ENCODE peak calls at places on chromosomes 3 and 15, in eight cellular contexts. One of them, this sample, is unnamed.

GRCh38 chr15:92883643-92884458 is 16.3 kb upstream of the CHD2 start:
- DNase-seq in psoas muscle: no peak
- DNase-seq in astrocyte: peak
- DNase-seq in neural progenitor cell: no peak
- DNase-seq in left ventricle myocardium inferior: no peak
- DNase-seq in ascending aorta: no peak
- DNase-seq in cardiac fibroblast: peak
- DNase-seq in fibroblast of the aortic adventitia: peak
- DNase-seq in this sample: no peak

GRCh38 chr3:113222412-113223086 is 11.2 kb downstream of the BOC start:
- DNase-seq in psoas muscle: no peak
- DNase-seq in astrocyte: no peak
- DNase-seq in neural progenitor cell: no peak
- DNase-seq in left ventricle myocardium inferior: no peak
- DNase-seq in ascending aorta: no peak
- DNase-seq in cardiac fibroblast: no peak
- DNase-seq in fibroblast of the aortic adventitia: no peak
- DNase-seq in this sample: no peak

GRCh38 chr3:64691051-64691450 is 3.3 kb upstream of the ADAMTS9 start:
- DNase-seq in psoas muscle: peak
- DNase-seq in astrocyte: peak
- DNase-seq in neural progenitor cell: no peak
- DNase-seq in left ventricle myocardium inferior: no peak
- DNase-seq in ascending aorta: no peak
- DNase-seq in cardiac fibroblast: peak
- DNase-seq in fibroblast of the aortic adventitia: peak
- DNase-seq in this sample: no peak

GRCh38 chr15:100206643-100207042 is 135.1 kb downstream of the ADAMTS17 start:
- DNase-seq in psoas muscle: no peak
- DNase-seq in astrocyte: no peak
- DNase-seq in neural progenitor cell: no peak
- DNase-seq in left ventricle myocardium inferior: no peak
- DNase-seq in ascending aorta: no peak
- DNase-seq in cardiac fibroblast: no peak
- DNase-seq in fibroblast of the aortic adventitia: no peak
- DNase-seq in this sample: no peak

GRCh38 chr3:50415813-50416212 is 56.5 kb upstream of the TMEM115 start:
- DNase-seq in psoas muscle: no peak
- DNase-seq in astrocyte: no peak
- DNase-seq in neural progenitor cell: no peak
- DNase-seq in left ventricle myocardium inferior: no peak
- DNase-seq in ascending aorta: no peak
- DNase-seq in cardiac fibroblast: no peak
- DNase-seq in fibroblast of the aortic adventitia: no peak
- DNase-seq in this sample: no peak

GRCh38 chr3:149340310-149340933 is 7.0 kb upstream of the TM4SF18 start:
- DNase-seq in psoas muscle: no peak
- DNase-seq in astrocyte: peak
- DNase-seq in neural progenitor cell: no peak
- DNase-seq in left ventricle myocardium inferior: no peak
- DNase-seq in ascending aorta: no peak
- DNase-seq in cardiac fibroblast: peak
- DNase-seq in fibroblast of the aortic adventitia: no peak
- DNase-seq in this sample: no peak

GRCh38 chr3:126083511-126083912 is 412 bp downstream of the SLC41A3 start:
- DNase-seq in psoas muscle: peak
- DNase-seq in astrocyte: peak
- DNase-seq in neural progenitor cell: peak
- DNase-seq in left ventricle myocardium inferior: peak
- DNase-seq in ascending aorta: no peak
- DNase-seq in cardiac fibroblast: peak
- DNase-seq in fibroblast of the aortic adventitia: peak
- DNase-seq in this sample: peak

GRCh38 chr15:78695046-78695671 is 54.1 kb upstream of the CHRNB4 start:
- DNase-seq in psoas muscle: no peak
- DNase-seq in astrocyte: no peak
- DNase-seq in neural progenitor cell: no peak
- DNase-seq in left ventricle myocardium inferior: no peak
- DNase-seq in ascending aorta: no peak
- DNase-seq in cardiac fibroblast: no peak
- DNase-seq in fibroblast of the aortic adventitia: no peak
- DNase-seq in this sample: no peak

GRCh38 chr3:158152186-158152585 is 42.3 kb downstream of the RSRC1 start:
- DNase-seq in psoas muscle: no peak
- DNase-seq in astrocyte: peak
- DNase-seq in neural progenitor cell: no peak
- DNase-seq in left ventricle myocardium inferior: no peak
- DNase-seq in ascending aorta: no peak
- DNase-seq in cardiac fibroblast: peak
- DNase-seq in fibroblast of the aortic adventitia: peak
- DNase-seq in this sample: no peak

GRCh38 chr3:169556909-169557308 is 106.6 kb downstream of the MECOM start:
- DNase-seq in psoas muscle: no peak
- DNase-seq in astrocyte: no peak
- DNase-seq in neural progenitor cell: no peak
- DNase-seq in left ventricle myocardium inferior: no peak
- DNase-seq in ascending aorta: no peak
- DNase-seq in cardiac fibroblast: no peak
- DNase-seq in fibroblast of the aortic adventitia: no peak
- DNase-seq in this sample: no peak

GRCh38 chr3:9226326-9226725 is 23.1 kb downstream of the SRGAP3 start:
- DNase-seq in psoas muscle: no peak
- DNase-seq in astrocyte: peak
- DNase-seq in neural progenitor cell: no peak
- DNase-seq in left ventricle myocardium inferior: no peak
- DNase-seq in ascending aorta: no peak
- DNase-seq in cardiac fibroblast: peak
- DNase-seq in fibroblast of the aortic adventitia: peak
- DNase-seq in this sample: no peak

GRCh38 chr3:5841609-5842008 is 654.1 kb downstream of the EDEM1 start:
- DNase-seq in psoas muscle: no peak
- DNase-seq in astrocyte: no peak
- DNase-seq in neural progenitor cell: no peak
- DNase-seq in left ventricle myocardium inferior: no peak
- DNase-seq in ascending aorta: no peak
- DNase-seq in cardiac fibroblast: no peak
- DNase-seq in fibroblast of the aortic adventitia: no peak
- DNase-seq in this sample: no peak

GRCh38 chr3:57145852-57146251 is 19.3 kb downstream of the IL17RD start:
- DNase-seq in psoas muscle: no peak
- DNase-seq in astrocyte: no peak
- DNase-seq in neural progenitor cell: no peak
- DNase-seq in left ventricle myocardium inferior: no peak
- DNase-seq in ascending aorta: no peak
- DNase-seq in cardiac fibroblast: no peak
- DNase-seq in fibroblast of the aortic adventitia: no peak
- DNase-seq in this sample: no peak

GRCh38 chr3:16686679-16687078 is 81.5 kb upstream of the DAZL start:
- DNase-seq in psoas muscle: no peak
- DNase-seq in astrocyte: no peak
- DNase-seq in neural progenitor cell: no peak
- DNase-seq in left ventricle myocardium inferior: no peak
- DNase-seq in ascending aorta: no peak
- DNase-seq in cardiac fibroblast: no peak
- DNase-seq in fibroblast of the aortic adventitia: no peak
- DNase-seq in this sample: no peak

DNA sequence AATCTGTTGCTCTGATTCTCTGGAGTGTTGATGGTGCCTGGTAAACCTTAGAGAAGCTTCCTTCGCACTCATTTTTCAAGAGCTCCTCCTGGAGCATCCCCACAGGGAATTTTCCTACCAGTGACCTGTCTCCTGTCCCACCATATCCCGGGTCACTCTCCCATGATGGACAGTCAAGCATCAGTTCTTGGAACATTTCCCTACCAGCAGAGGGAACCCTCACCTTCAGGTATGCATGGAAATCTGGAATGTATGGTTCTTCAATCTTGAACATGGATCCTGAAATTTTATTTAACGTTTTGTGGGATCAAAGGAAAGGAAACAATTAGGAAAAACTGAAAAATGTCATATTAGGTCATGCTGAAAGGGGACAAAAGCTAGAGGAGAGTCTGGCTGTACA is 153.8 kb downstream of the SPATA16 start:
- DNase-seq in psoas muscle: no peak
- DNase-seq in astrocyte: no peak
- DNase-seq in neural progenitor cell: peak
- DNase-seq in left ventricle myocardium inferior: no peak
- DNase-seq in ascending aorta: no peak
- DNase-seq in cardiac fibroblast: peak
- DNase-seq in fibroblast of the aortic adventitia: no peak
- DNase-seq in this sample: no peak
- TF ChIP-seq CTCF in psoas muscle: no peak
- TF ChIP-seq CTCF in astrocyte: peak
- TF ChIP-seq CTCF in neural progenitor cell: peak
- TF ChIP-seq CTCF in left ventricle myocardium inferior: peak
- TF ChIP-seq CTCF in ascending aorta: no peak
- TF ChIP-seq CTCF in cardiac fibroblast: no peak
- TF ChIP-seq CTCF in fibroblast of the aortic adventitia: no peak
- TF ChIP-seq CTCF in this sample: peak

GRCh38 chr3:33167284-33167683 is 51.3 kb downstream of the SUSD5 start:
- DNase-seq in psoas muscle: no peak
- DNase-seq in astrocyte: no peak
- DNase-seq in neural progenitor cell: no peak
- DNase-seq in left ventricle myocardium inferior: no peak
- DNase-seq in ascending aorta: no peak
- DNase-seq in cardiac fibroblast: no peak
- DNase-seq in fibroblast of the aortic adventitia: no peak
- DNase-seq in this sample: no peak

GRCh38 chr3:33170531-33170930 is 48.1 kb downstream of the SUSD5 start:
- DNase-seq in psoas muscle: no peak
- DNase-seq in astrocyte: no peak
- DNase-seq in neural progenitor cell: no peak
- DNase-seq in left ventricle myocardium inferior: no peak
- DNase-seq in ascending aorta: no peak
- DNase-seq in cardiac fibroblast: no peak
- DNase-seq in fibroblast of the aortic adventitia: no peak
- DNase-seq in this sample: peak

GRCh38 chr3:33166095-33166494 is 52.3 kb downstream of the CRTAP start:
- DNase-seq in psoas muscle: no peak
- DNase-seq in astrocyte: no peak
- DNase-seq in neural progenitor cell: no peak
- DNase-seq in left ventricle myocardium inferior: no peak
- DNase-seq in ascending aorta: no peak
- DNase-seq in cardiac fibroblast: no peak
- DNase-seq in fibroblast of the aortic adventitia: no peak
- DNase-seq in this sample: no peak

GRCh38 chr3:33165372-33165771 is 51.6 kb downstream of the CRTAP start:
- DNase-seq in psoas muscle: no peak
- DNase-seq in astrocyte: no peak
- DNase-seq in neural progenitor cell: no peak
- DNase-seq in left ventricle myocardium inferior: no peak
- DNase-seq in ascending aorta: no peak
- DNase-seq in cardiac fibroblast: no peak
- DNase-seq in fibroblast of the aortic adventitia: no peak
- DNase-seq in this sample: no peak

DNA sequence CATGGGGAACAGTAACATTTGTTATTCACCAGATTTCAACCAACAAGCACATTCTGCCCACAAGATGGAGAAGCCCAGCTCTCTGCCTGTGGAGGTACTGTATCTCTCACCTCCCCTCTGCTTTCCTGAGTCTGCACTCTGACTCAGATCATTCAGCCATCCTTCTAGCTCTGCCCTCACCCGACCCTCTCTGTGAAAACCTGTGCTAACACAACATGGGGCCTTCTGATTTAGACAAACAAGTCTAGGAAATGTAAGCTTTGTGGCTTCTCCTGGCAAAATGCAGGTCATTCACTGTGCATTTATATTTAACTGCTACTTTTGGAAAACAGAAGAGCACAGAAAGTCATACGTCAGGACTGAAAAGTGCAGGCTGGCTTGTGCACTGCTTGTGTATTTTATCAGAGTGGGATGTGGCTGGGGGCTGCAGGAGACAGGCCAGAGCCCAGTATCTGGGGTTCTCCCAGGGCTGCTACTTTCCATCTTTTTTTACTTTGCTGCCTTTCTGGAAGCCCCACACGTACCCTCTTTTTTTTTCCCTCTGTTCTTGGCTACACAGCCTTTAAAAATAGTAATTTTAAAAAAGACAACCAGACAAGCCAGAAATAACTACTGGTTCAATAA is 50.8 kb downstream of the SUSD5 start:
- DNase-seq in psoas muscle: no peak
- DNase-seq in astrocyte: peak
- DNase-seq in neural progenitor cell: no peak
- DNase-seq in left ventricle myocardium inferior: no peak
- DNase-seq in ascending aorta: no peak
- DNase-seq in cardiac fibroblast: no peak
- DNase-seq in fibroblast of the aortic adventitia: no peak
- DNase-seq in this sample: no peak
- TF ChIP-seq CTCF in psoas muscle: no peak
- TF ChIP-seq CTCF in astrocyte: no peak
- TF ChIP-seq CTCF in neural progenitor cell: no peak
- TF ChIP-seq CTCF in left ventricle myocardium inferior: no peak
- TF ChIP-seq CTCF in ascending aorta: no peak
- TF ChIP-seq CTCF in cardiac fibroblast: no peak
- TF ChIP-seq CTCF in fibroblast of the aortic adventitia: no peak
- TF ChIP-seq CTCF in this sample: no peak

DNA sequence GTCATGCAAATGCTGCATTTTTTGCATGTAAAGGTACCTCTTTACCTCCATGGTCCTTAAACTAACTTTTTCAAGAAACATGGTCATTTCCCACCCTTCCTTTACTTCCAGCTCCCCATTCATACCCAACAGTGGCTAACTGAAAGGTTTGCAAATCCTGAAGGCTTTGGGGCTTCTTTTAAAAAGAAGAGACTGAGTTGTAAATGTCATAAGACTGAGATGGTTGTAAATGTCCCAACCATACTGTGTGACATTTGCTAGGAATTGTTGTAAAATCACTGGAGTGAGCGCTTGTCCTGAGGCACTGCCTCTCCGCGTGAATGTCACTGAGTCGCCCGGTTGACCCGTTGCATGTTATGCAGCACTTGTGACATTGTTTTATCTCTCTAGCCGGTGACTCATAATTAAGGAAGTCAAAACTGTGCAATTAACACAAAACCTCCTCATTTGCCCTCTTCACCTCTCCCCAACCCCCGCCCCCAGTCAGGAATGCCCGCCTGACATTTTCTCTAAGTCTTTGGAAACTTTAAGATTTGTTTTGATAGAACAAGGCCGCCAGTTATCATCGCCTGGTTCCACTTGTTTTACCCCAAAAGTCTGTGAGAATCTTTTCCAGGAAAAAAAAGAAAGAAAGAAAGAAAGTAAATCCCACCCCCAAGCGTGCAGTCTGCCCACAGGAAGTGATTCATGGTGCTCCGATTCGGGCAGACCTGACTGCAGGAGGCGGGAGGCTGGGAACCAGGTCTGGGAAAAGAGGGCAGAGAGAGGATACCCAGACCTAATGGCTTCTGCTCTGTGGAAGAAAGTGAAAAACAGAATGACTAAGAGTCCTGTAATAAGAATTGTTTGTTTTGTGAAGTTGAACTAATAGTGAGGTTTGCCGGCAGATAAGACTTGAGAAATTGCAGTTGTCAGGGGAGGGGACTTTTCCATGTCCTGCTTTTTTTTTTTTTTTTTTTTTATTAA is 84.7 kb downstream of the SMAD3 start:
- DNase-seq in psoas muscle: peak
- DNase-seq in astrocyte: peak
- DNase-seq in neural progenitor cell: peak
- DNase-seq in left ventricle myocardium inferior: peak
- DNase-seq in ascending aorta: peak
- DNase-seq in cardiac fibroblast: peak
- DNase-seq in fibroblast of the aortic adventitia: peak
- DNase-seq in this sample: no peak
- TF ChIP-seq CTCF in psoas muscle: no peak
- TF ChIP-seq CTCF in astrocyte: no peak
- TF ChIP-seq CTCF in neural progenitor cell: no peak
- TF ChIP-seq CTCF in left ventricle myocardium inferior: no peak
- TF ChIP-seq CTCF in ascending aorta: no peak
- TF ChIP-seq CTCF in cardiac fibroblast: no peak
- TF ChIP-seq CTCF in fibroblast of the aortic adventitia: no peak
- TF ChIP-seq CTCF in this sample: no peak

GRCh38 chr3:30263921-30264313 is 342.5 kb upstream of the TGFBR2 start:
- DNase-seq in psoas muscle: no peak
- DNase-seq in astrocyte: no peak
- DNase-seq in neural progenitor cell: no peak
- DNase-seq in left ventricle myocardium inferior: no peak
- DNase-seq in ascending aorta: no peak
- DNase-seq in cardiac fibroblast: no peak
- DNase-seq in fibroblast of the aortic adventitia: no peak
- DNase-seq in this sample: no peak
- TF ChIP-seq CTCF in psoas muscle: no peak
- TF ChIP-seq CTCF in astrocyte: no peak
- TF ChIP-seq CTCF in neural progenitor cell: no peak
- TF ChIP-seq CTCF in left ventricle myocardium inferior: no peak
- TF ChIP-seq CTCF in ascending aorta: no peak
- TF ChIP-seq CTCF in cardiac fibroblast: no peak
- TF ChIP-seq CTCF in fibroblast of the aortic adventitia: no peak
- TF ChIP-seq CTCF in this sample: no peak